ENCODE peak calls at places on chromosomes 7 and 10, in five cellular contexts. K, Q, X, W and V are unnamed samples.

GRCh38 chr10:68625316-68625921 is 65.3 kb downstream of the TET1 start:
- DNase-seq in Q (no peak), W (no peak), X (no peak), K (no peak), V (no peak)

GRCh38 chr10:44437837-44438752 is 53.2 kb upstream of the CXCL12 start:
- DNase-seq in W (no peak), K (no peak), Q (no peak), X (no peak), V (no peak)

GRCh38 chr7:149093228-149093627 is 2.7 kb upstream of the ZNF786 start:
- DNase-seq in X (no peak), W (no peak), K (no peak), Q (no peak), V (no peak)

GRCh38 chr10:88395677-88396076 is 187.4 kb downstream of the RNLS start:
- DNase-seq in K (no peak), X (no peak), Q (no peak), W (no peak), V (peak)

GRCh38 chr7:8418627-8419245 is 14.7 kb upstream of the NXPH1 start:
- DNase-seq in K (peak), W (no peak), X (no peak), Q (peak), V (peak)

GRCh38 chr7:79876769-79877362 is 257.8 kb upstream of the GNAI1 start:
- DNase-seq in X (no peak), Q (no peak), K (no peak), W (no peak), V (peak)

GRCh38 chr7:105257338-105257737 is 131.4 kb downstream of the SRPK2 start:
- DNase-seq in K (no peak), Q (no peak), W (no peak), X (no peak), V (no peak)

GRCh38 chr10:44959243-44960097 is at the start of gene RASSF4:
- DNase-seq in X (peak), Q (peak), W (peak), K (peak), V (peak)

GRCh38 chr10:10758306-10758705 is 259.4 kb upstream of the CELF2 start:
- DNase-seq in Q (no peak), K (no peak), X (no peak), W (no peak), V (no peak)

GRCh38 chr10:5297466-5297865 is 67.3 kb upstream of the UCN3 start:
- DNase-seq in K (peak), Q (peak), X (peak), W (no peak), V (no peak)

GRCh38 chr7:132639983-132640382 is 63.7 kb upstream of the PLXNA4 start:
- DNase-seq in W (no peak), K (no peak), Q (no peak), X (no peak), V (no peak)

GRCh38 chr10:115829501-115830215 is 443.3 kb downstream of the GFRA1 start:
- DNase-seq in K (no peak), W (no peak), X (no peak), Q (no peak), V (peak)

GRCh38 chr7:36299882-36300341 is 89.8 kb upstream of the ANLN start:
- DNase-seq in X (no peak), K (no peak), W (no peak), Q (no peak), V (no peak)

GRCh38 chr10:17029581-17030271 is 99.9 kb downstream of the CUBN start:
- DNase-seq in Q (peak), X (peak), W (peak), K (peak), V (peak)

GRCh38 chr7:32506266-32507054 is 11.2 kb downstream of the AVL9 start:
- DNase-seq in W (no peak), X (no peak), Q (no peak), K (no peak), V (peak)

DNA sequence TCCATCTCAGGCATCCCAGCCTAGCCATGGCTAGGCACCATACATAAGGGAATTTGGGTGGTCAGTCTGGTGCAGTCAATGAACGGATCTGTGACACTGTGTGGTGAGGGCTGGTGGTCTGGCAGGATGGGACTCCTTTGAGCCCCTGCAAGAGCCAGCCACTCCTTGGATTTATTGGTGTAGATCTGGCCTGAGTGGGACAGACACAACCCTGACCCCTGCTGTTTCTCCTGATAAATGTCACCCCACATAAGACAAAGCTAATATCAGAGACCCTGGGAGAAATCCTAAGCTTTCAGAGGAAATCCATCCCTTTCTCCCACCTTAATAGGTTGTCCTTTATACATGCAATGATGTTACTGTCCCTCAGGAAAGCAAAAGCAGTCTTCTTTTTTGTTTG is 2.3 kb downstream of the FBXO24 start:
- DNase-seq in X (no peak), W (no peak), Q (no peak), K (no peak), V (peak)
- TF ChIP-seq CTCF in X (no peak), W (peak), Q (peak), K (no peak), V (peak)

DNA sequence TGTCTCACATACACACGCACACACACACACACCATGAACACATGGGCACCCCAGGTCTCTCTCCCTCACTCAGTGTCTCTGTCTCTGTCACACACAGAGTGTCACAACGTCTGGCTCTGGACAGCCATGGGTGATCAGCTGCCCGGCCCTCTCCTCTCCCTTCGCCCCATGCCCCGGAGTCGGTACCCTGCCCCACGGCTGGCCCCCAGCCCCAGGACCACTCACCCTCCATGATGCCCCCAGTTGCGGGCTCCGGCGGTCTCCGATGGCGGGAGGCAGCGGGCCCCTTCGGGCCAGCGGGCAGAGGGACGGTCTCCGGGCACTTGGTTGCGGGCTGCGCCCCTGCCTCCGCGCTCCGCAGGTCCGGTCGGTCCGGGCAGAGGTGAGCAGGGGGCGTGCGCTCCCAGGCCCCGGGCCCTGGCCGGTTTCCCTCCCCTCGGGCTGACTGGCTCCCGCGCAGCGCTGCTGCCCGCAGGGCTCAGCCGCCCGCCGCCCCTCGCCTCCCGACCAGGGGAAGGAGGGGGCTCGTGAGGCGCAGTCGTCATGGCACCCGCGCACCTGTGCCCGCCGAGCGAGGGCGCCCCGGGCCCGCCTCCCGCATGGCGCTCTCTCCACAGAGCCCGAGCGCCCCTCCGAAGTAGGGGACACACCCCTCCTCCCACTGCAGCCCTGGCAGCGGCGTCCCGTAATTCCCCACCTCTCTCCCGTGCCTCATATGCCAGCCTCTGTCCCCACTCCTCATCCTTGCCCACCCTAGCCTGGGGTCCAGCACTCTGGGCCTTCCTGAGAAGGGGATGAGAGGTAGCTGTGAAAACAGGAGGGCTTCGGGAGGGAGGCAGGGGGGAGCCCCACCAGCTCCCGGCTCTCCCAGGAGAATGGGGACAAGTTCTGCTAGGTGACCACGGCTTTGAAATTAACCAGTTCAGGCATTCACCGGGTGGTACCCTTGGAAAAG is at the start of gene NPFFR1:
- DNase-seq in X (no peak), W (no peak), K (no peak), Q (no peak), V (no peak)
- TF ChIP-seq CTCF in X (no peak), W (no peak), K (no peak), Q (no peak), V (no peak)

GRCh38 chr7:47534322-47535032 is 47.4 kb downstream of the TNS3 start:
- DNase-seq in W (no peak), Q (no peak), X (no peak), K (no peak), V (no peak)
- TF ChIP-seq CTCF in W (no peak), Q (no peak), X (no peak), K (no peak), V (peak)

GRCh38 chr10:129958118-129958685 is 5.9 kb downstream of the EBF3 start:
- DNase-seq in Q (no peak), X (no peak), W (no peak), K (no peak), V (no peak)
- TF ChIP-seq CTCF in Q (no peak), X (peak), W (no peak), K (no peak), V (no peak)

GRCh38 chr10:24824536-24824935 is 100.8 kb upstream of the ARHGAP21 start:
- DNase-seq in Q (no peak), X (no peak), W (no peak), K (no peak), V (no peak)
- TF ChIP-seq CTCF in Q (no peak), X (no peak), W (no peak), K (no peak), V (no peak)

GRCh38 chr10:12308976-12309375 is 40.4 kb upstream of the CAMK1D start:
- DNase-seq in K (no peak), Q (no peak), X (no peak), W (no peak), V (no peak)
- TF ChIP-seq CTCF in K (no peak), Q (no peak), X (no peak), W (no peak), V (no peak)

GRCh38 chr10:33153266-33153967 is 181.1 kb downstream of the NRP1 start:
- DNase-seq in K (no peak), Q (no peak), X (no peak), W (no peak), V (no peak)

GRCh38 chr10:33154590-33154989 is 179.9 kb downstream of the NRP1 start:
- DNase-seq in K (no peak), Q (no peak), X (no peak), W (no peak), V (no peak)

GRCh38 chr10:33157108-33157507 is 177.4 kb downstream of the NRP1 start:
- DNase-seq in W (no peak), K (no peak), Q (no peak), X (no peak), V (peak)

GRCh38 chr10:33153968-33154327 is 180.5 kb downstream of the NRP1 start:
- DNase-seq in X (no peak), K (no peak), W (no peak), Q (no peak), V (no peak)

DNA sequence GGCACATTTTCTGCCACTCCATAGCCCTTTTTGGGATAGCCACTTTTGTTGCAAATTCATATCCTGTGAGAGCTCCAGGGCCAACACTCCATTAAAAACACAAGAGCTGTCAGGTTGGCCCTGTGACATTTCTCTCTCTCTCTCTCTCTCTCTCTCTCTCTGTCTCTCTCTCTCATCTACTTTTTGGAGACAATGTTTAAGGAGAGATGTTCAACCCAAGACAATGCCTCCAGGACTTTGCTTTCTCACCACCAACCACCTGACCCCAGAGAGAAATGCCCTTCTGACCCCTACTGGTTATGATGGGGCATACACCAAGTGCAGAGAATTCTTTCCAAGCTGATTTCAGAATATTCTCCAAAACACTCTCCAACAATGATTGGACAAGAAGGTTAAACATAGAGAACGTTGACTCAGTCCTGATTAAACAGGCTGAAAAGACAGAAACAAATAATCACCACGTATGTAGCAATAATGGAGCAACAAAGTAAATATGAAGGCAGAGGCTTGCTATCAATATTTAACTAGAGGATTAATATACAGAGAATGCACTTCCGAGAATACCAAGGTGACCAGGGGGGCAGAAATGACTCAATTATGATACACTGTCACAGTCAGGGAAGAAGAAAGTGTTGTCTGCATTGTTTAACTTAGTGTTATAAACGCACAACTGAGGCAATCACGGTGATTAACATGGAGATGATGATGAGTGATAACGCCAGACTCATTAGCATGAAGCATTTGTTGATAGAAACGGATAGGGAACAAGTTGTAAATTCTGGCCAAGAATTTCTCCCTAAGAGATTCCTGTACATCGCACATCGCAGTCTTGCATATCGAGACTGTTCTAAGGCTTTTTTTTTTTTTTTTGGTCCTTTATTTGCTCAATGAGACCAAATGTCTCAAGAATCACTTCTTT is 178.5 kb downstream of the NRP1 start:
- DNase-seq in K (no peak), X (no peak), W (no peak), Q (no peak), V (peak)
- TF ChIP-seq CTCF in K (no peak), X (peak), W (peak), Q (peak), V (peak)

GRCh38 chr7:69070476-69070875 is 527.8 kb upstream of the AUTS2 start:
- DNase-seq in K (no peak), Q (no peak), X (no peak), W (no peak), V (no peak)

GRCh38 chr7:69062020-69062760 is 536.1 kb upstream of the AUTS2 start:
- DNase-seq in X (no peak), K (no peak), Q (no peak), W (no peak), V (no peak)

GRCh38 chr7:69067397-69067796 is 530.9 kb upstream of the AUTS2 start:
- DNase-seq in K (no peak), X (no peak), Q (no peak), W (no peak), V (no peak)
- TF ChIP-seq CTCF in K (no peak), X (no peak), Q (no peak), W (no peak), V (peak)

GRCh38 chr7:151632750-151633515 is 113.2 kb upstream of the RHEB start:
- DNase-seq in X (peak), K (peak), W (peak), Q (peak), V (no peak)

GRCh38 chr7:151629873-151630272 is 110.2 kb upstream of the RHEB start:
- DNase-seq in K (no peak), X (no peak), W (no peak), Q (no peak), V (no peak)

GRCh38 chr7:151631968-151632749 is 112.5 kb upstream of the RHEB start:
- DNase-seq in X (peak), K (peak), W (peak), Q (peak), V (peak)

GRCh38 chr7:151630349-151630748 is 110.7 kb upstream of the RHEB start:
- DNase-seq in Q (no peak), K (no peak), X (no peak), W (no peak), V (no peak)

DNA sequence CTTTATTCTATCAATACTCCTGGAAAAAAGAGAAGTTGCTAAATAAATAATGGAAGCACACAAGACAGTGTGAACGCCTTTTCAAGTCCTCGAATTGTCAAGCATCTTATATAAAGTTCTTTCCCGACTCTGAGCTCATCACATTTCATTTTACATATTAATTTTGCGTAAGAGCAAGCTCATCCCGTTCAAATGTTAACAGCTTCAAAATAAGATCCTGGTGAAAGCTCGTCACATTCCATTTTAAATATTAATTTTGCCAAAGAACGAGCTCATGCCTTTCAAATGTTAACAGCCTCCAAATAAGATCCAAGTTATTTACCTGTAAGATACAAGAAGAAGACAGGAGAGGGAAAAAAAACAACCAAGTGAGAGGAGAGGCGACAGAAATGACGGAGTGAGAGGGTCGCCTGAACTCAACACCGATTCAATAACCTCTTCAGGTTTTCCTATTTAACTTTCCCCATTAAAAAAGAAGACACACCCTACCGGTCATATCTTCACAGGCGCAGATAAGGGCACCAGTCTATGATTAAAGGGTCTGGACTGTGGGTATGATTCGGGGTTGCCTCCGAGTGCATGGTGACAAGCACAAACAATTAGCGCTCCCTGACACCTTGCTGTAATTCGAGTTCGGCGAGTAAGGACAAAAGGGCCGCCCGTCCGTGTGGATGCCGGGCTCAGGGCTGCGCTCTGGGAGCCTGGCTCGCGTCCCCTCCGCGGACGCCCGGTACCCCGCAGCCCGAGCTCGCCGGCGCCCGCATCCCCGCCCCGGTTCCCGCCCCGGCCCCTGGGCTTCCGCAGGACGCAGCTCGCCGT is 111.7 kb upstream of the RHEB start:
- DNase-seq in K (no peak), Q (no peak), X (no peak), W (no peak), V (peak)
- TF ChIP-seq CTCF in K (no peak), Q (no peak), X (no peak), W (no peak), V (no peak)